ENCODE peak calls at places on chromosomes 6 and 20, in five cellular contexts. One of them, this sample, is unnamed.

GRCh38 chr6:24882295-24882694 is 53.5 kb downstream of the RIPOR2 start:
- ATAC-seq in activated naive CD8-positive, alpha-beta T cell treated with anti-CD3 and anti-CD28 coated beads, Interleukin-2, amount 10 ng/mL, durations not matched to agents 7 days and 5 days: no peak
- ATAC-seq in right lobe of liver: no peak
- ATAC-seq in sciatic nerve: no peak
- ATAC-seq in RWPE2: peak; percentile 64
- ATAC-seq in this sample: no peak

GRCh38 chr6:151263967-151264366 is 24.2 kb downstream of the AKAP12 start:
- ATAC-seq in RWPE2: no peak
- ATAC-seq in sciatic nerve: peak; percentile 88
- ATAC-seq in activated naive CD8-positive, alpha-beta T cell treated with anti-CD3 and anti-CD28 coated beads, Interleukin-2, amount 10 ng/mL, durations not matched to agents 7 days and 5 days: no peak
- ATAC-seq in right lobe of liver: no peak
- ATAC-seq in this sample: no peak

GRCh38 chr6:30914854-30915590 is 984 bp downstream of the VARS2 start:
- ATAC-seq in sciatic nerve: peak; percentile 2
- ATAC-seq in right lobe of liver: no peak
- ATAC-seq in RWPE2: no peak
- ATAC-seq in activated naive CD8-positive, alpha-beta T cell treated with anti-CD3 and anti-CD28 coated beads, Interleukin-2, amount 10 ng/mL, durations not matched to agents 7 days and 5 days: no peak
- ATAC-seq in this sample: peak; percentile 2

GRCh38 chr6:85405853-85406198 is 44.1 kb upstream of the NT5E start:
- ATAC-seq in activated naive CD8-positive, alpha-beta T cell treated with anti-CD3 and anti-CD28 coated beads, Interleukin-2, amount 10 ng/mL, durations not matched to agents 7 days and 5 days: no peak
- ATAC-seq in RWPE2: no peak
- ATAC-seq in sciatic nerve: peak; percentile 18
- ATAC-seq in right lobe of liver: peak; percentile 61
- ATAC-seq in this sample: no peak

GRCh38 chr6:11205721-11206120 is 26.7 kb downstream of the NEDD9 start:
- ATAC-seq in activated naive CD8-positive, alpha-beta T cell treated with anti-CD3 and anti-CD28 coated beads, Interleukin-2, amount 10 ng/mL, durations not matched to agents 7 days and 5 days: no peak
- ATAC-seq in RWPE2: no peak
- ATAC-seq in sciatic nerve: no peak
- ATAC-seq in right lobe of liver: no peak
- ATAC-seq in this sample: no peak

GRCh38 chr20:20497242-20497985 is 129.5 kb downstream of the INSM1 start:
- ATAC-seq in activated naive CD8-positive, alpha-beta T cell treated with anti-CD3 and anti-CD28 coated beads, Interleukin-2, amount 10 ng/mL, durations not matched to agents 7 days and 5 days: no peak
- ATAC-seq in RWPE2: no peak
- ATAC-seq in right lobe of liver: no peak
- ATAC-seq in sciatic nerve: no peak
- ATAC-seq in this sample: no peak

GRCh38 chr20:56414842-56415765 is 3.0 kb downstream of the CASS4 start:
- ATAC-seq in activated naive CD8-positive, alpha-beta T cell treated with anti-CD3 and anti-CD28 coated beads, Interleukin-2, amount 10 ng/mL, durations not matched to agents 7 days and 5 days: peak; percentile 25
- ATAC-seq in RWPE2: no peak
- ATAC-seq in right lobe of liver: no peak
- ATAC-seq in sciatic nerve: no peak
- ATAC-seq in this sample: no peak

GRCh38 chr6:128803911-128804310 is 79.0 kb upstream of the LAMA2 start:
- ATAC-seq in right lobe of liver: no peak
- ATAC-seq in sciatic nerve: peak; percentile 69
- ATAC-seq in activated naive CD8-positive, alpha-beta T cell treated with anti-CD3 and anti-CD28 coated beads, Interleukin-2, amount 10 ng/mL, durations not matched to agents 7 days and 5 days: no peak
- ATAC-seq in RWPE2: no peak
- ATAC-seq in this sample: no peak

GRCh38 chr20:29873946-29874345 is 1383.5 kb upstream of the DEFB115 start:
- ATAC-seq in activated naive CD8-positive, alpha-beta T cell treated with anti-CD3 and anti-CD28 coated beads, Interleukin-2, amount 10 ng/mL, durations not matched to agents 7 days and 5 days: no peak
- ATAC-seq in sciatic nerve: no peak
- ATAC-seq in right lobe of liver: no peak
- ATAC-seq in RWPE2: no peak
- ATAC-seq in this sample: peak; percentile 13

GRCh38 chr6:147973806-147974205 is 368.8 kb upstream of the SASH1 start:
- ATAC-seq in right lobe of liver: no peak
- ATAC-seq in activated naive CD8-positive, alpha-beta T cell treated with anti-CD3 and anti-CD28 coated beads, Interleukin-2, amount 10 ng/mL, durations not matched to agents 7 days and 5 days: no peak
- ATAC-seq in sciatic nerve: no peak
- ATAC-seq in RWPE2: no peak
- ATAC-seq in this sample: no peak

This sample was measured in SK-N-SH treated with all-trans-retinoic acid at 6 μM for 48 hours.